ENCODE peak calls at places on chromosomes 2 and 18, in nine cellular contexts. K is effector memory CD4-positive, alpha-beta T cell; Z is HT-29; U is NCI-H345; Y is SK-N-SH; L is astrocyte of the spinal cord; P is right cardiac atrium; V is NCI-H2081; T is choroid plexus epithelial cell. X is an unnamed sample.
A peak's percentile ranks its signal among the peaks of the same experiment; 100 is the strongest.

GRCh38 chr2:9416962-9417316 is 6.4 kb downstream of the ITGB1BP1 start:
- DNase-seq in K (no peak), Z (no peak), U (no peak), Y (no peak), L (no peak), P (no peak), V (no peak), T (no peak), X (no peak)

GRCh38 chr2:196230051-196230450 is 58.7 kb upstream of the STK17B start:
- DNase-seq in K (peak; percentile 65), Z (no peak), U (no peak), Y (no peak), L (no peak), P (no peak), V (no peak), T (no peak), X (peak; percentile 75)

GRCh38 chr18:23857756-23858155 is 156.8 kb upstream of the TTC39C start:
- DNase-seq in K (no peak), Z (no peak), U (no peak), Y (no peak), L (peak; percentile 29), P (no peak), V (no peak), T (peak; percentile 56), X (peak; percentile 59)

GRCh38 chr2:11955314-11955713 is 208.9 kb downstream of the LPIN1 start:
- DNase-seq in K (no peak), Z (no peak), U (no peak), Y (no peak), L (no peak), P (no peak), V (no peak), T (no peak), X (no peak)

GRCh38 chr2:3170792-3171455 is 206.7 kb downstream of the EIPR1 start:
- DNase-seq in K (no peak), Z (no peak), U (no peak), Y (peak; percentile 28), L (no peak), P (no peak), V (no peak), T (no peak), X (no peak)

GRCh38 chr2:55627915-55628314 is 10.5 kb upstream of the PPP4R3B start:
- DNase-seq in K (no peak), Z (no peak), U (no peak), Y (no peak), L (no peak), P (no peak), V (no peak), T (no peak), X (no peak)

GRCh38 chr2:126748188-126748760 is 92.3 kb downstream of the GYPC start:
- DNase-seq in K (no peak), Z (no peak), U (no peak), Y (no peak), L (no peak), P (no peak), V (no peak), T (no peak), X (no peak)

GRCh38 chr18:80253871-80254492 is 6.7 kb upstream of the PARD6G start:
- DNase-seq in K (peak; percentile 17), Z (peak; percentile 8), U (no peak), Y (peak; percentile 54), L (no peak), P (no peak), V (no peak), T (no peak), X (no peak)

GRCh38 chr2:168196764-168197180 is 50.6 kb downstream of the STK39 start:
- DNase-seq in K (no peak), Z (peak; percentile 61), U (no peak), Y (no peak), L (no peak), P (no peak), V (no peak), T (no peak), X (no peak)

GRCh38 chr2:172518995-172519394 is 36.9 kb upstream of the PDK1 start:
- DNase-seq in K (no peak), Z (no peak), U (no peak), Y (no peak), L (no peak), P (no peak), V (no peak), T (no peak), X (no peak)

GRCh38 chr2:122635649-122636496 is 880.4 kb downstream of the TSN start:
- DNase-seq in K (no peak), Z (no peak), U (no peak), Y (no peak), L (peak; percentile 13), P (no peak), V (no peak), T (no peak), X (no peak)

GRCh38 chr18:57333941-57334340 is 18.4 kb upstream of the ST8SIA3 start:
- DNase-seq in K (no peak), Z (no peak), U (no peak), Y (no peak), L (no peak), P (no peak), V (no peak), T (no peak), X (no peak)

GRCh38 chr2:157935378-157935726 is 59.2 kb upstream of the ACVR1 start:
- DNase-seq in K (no peak), Z (no peak), U (no peak), Y (no peak), L (no peak), P (no peak), V (no peak), T (no peak), X (no peak)

GRCh38 chr2:85999131-85999831 is 106.4 kb downstream of the POLR1A start:
- DNase-seq in K (no peak), Z (no peak), U (no peak), Y (no peak), L (peak; percentile 78), P (peak; percentile 65), V (no peak), T (peak; percentile 86), X (no peak)

GRCh38 chr2:127355407-127356008 is 32.3 kb downstream of the MAP3K2 start:
- DNase-seq in K (peak; percentile 17), Z (peak; percentile 75), U (no peak), Y (peak; percentile 33), L (no peak), P (no peak), V (peak; percentile 3), T (peak; percentile 31), X (peak; percentile 6)

GRCh38 chr2:241773511-241774418 is 2.9 kb upstream of the GAL3ST2 start:
- DNase-seq in K (no peak), Z (no peak), U (peak; percentile 69), Y (peak; percentile 39), L (no peak), P (peak; percentile 38), V (peak; percentile 92), T (no peak), X (peak; percentile 3)

GRCh38 chr2:179410552-179411356 is 146.1 kb upstream of the SESTD1 start:
- DNase-seq in K (no peak), Z (peak; percentile 80), U (peak; percentile 46), Y (peak; percentile 48), L (peak; percentile 56), P (peak; percentile 49), V (peak; percentile 65), T (peak; percentile 85), X (peak; percentile 85)

GRCh38 chr2:203126971-203127370 is 111.8 kb upstream of the CYP20A1 start:
- DNase-seq in K (no peak), Z (no peak), U (no peak), Y (no peak), L (no peak), P (no peak), V (no peak), T (no peak), X (no peak)

GRCh38 chr2:42618972-42619371 is 50.5 kb downstream of the MTA3 start:
- DNase-seq in K (no peak), Z (no peak), U (no peak), Y (no peak), L (peak; percentile 54), P (no peak), V (no peak), T (peak; percentile 65), X (no peak)

GRCh38 chr2:120758181-120759048 is 22.7 kb downstream of the GLI2 start:
- DNase-seq in K (no peak), Z (no peak), U (no peak), Y (no peak), L (peak; percentile 66), P (peak; percentile 90), V (no peak), T (peak; percentile 78), X (no peak)

GRCh38 chr2:126793885-126794613 is 104.6 kb upstream of the TEX51 start:
- DNase-seq in K (no peak), Z (no peak), U (no peak), Y (peak; percentile 67), L (no peak), P (no peak), V (peak; percentile 28), T (no peak), X (no peak)

GRCh38 chr18:7202119-7202680 is 28.7 kb upstream of the LRRC30 start:
- DNase-seq in K (no peak), Z (no peak), U (peak; percentile 32), Y (peak; percentile 40), L (no peak), P (no peak), V (no peak), T (no peak), X (peak; percentile 80)

GRCh38 chr2:66428986-66429612 is 5.8 kb upstream of the MEIS1 start:
- DNase-seq in K (no peak), Z (peak; percentile 80), U (peak; percentile 70), Y (peak; percentile 63), L (peak; percentile 73), P (no peak), V (peak; percentile 65), T (peak; percentile 80), X (peak; percentile 71)

GRCh38 chr2:238483656-238484055 is 56.9 kb downstream of the ASB1 start:
- DNase-seq in K (no peak), Z (no peak), U (no peak), Y (no peak), L (no peak), P (no peak), V (no peak), T (no peak), X (no peak)

GRCh38 chr2:36355890-36356198 is 266 bp downstream of the CRIM1 start:
- DNase-seq in K (no peak), Z (no peak), U (no peak), Y (no peak), L (no peak), P (no peak), V (no peak), T (no peak), X (no peak)

GRCh38 chr2:200212862-200213425 is 93.5 kb upstream of the SPATS2L start:
- DNase-seq in K (no peak), Z (no peak), U (no peak), Y (no peak), L (no peak), P (no peak), V (no peak), T (no peak), X (no peak)

GRCh38 chr2:26561918-26562810 is 79.0 kb downstream of the CIB4 start:
- DNase-seq in K (no peak), Z (peak; percentile 90), U (peak; percentile 82), Y (peak; percentile 99), L (no peak), P (peak; percentile 82), V (peak; percentile 89), T (peak; percentile 5), X (peak; percentile 74)

GRCh38 chr2:200765995-200766660 is 45.6 kb upstream of the BZW1 start:
- DNase-seq in K (no peak), Z (no peak), U (no peak), Y (no peak), L (peak; percentile 66), P (no peak), V (peak; percentile 40), T (no peak), X (no peak)

GRCh38 chr2:105741617-105742016 is 3.1 kb upstream of the NCK2 start:
- DNase-seq in K (no peak), Z (no peak), U (no peak), Y (no peak), L (no peak), P (no peak), V (no peak), T (no peak), X (no peak)

X was measured in NCI-H510A treated with DMSO at 0.1 percent for 48 hours.